ENCODE peak calls at places on chromosomes 16 and 17, in seven cellular contexts. D is NCI-H2171, N is M059J, M is HTR-8/SVneo, W is NCI-H1436, V is NCI-H460, O is hippocampal formation. B is an unnamed sample.

GRCh38 chr17:48554412-48555090 is 9.6 kb upstream of the HOXB2 start:
- DNase-seq in D (no peak), N (no peak), M (no peak), W (no peak), V (no peak), O (no peak), B (no peak)

GRCh38 chr16:4391635-4392381 is 20.2 kb downstream of the VASN start:
- DNase-seq in D (no peak), N (no peak), M (no peak), W (peak), V (no peak), O (no peak), B (no peak)

GRCh38 chr16:70252355-70252988 is 732 bp upstream of the EXOSC6 start:
- DNase-seq in D (no peak), N (no peak), M (no peak), W (no peak), V (peak), O (no peak), B (no peak)

GRCh38 chr16:17397499-17397891 is 73.3 kb downstream of the XYLT1 start:
- DNase-seq in D (peak), N (peak), M (no peak), W (peak), V (no peak), O (no peak), B (no peak)

GRCh38 chr16:8055761-8056160 is 534.5 kb downstream of the TMEM114 start:
- DNase-seq in D (no peak), N (no peak), M (no peak), W (no peak), V (no peak), O (no peak), B (no peak)

GRCh38 chr16:50152386-50152806 is 710 bp upstream of the TENT4B start:
- DNase-seq in D (no peak), N (peak), M (peak), W (no peak), V (no peak), O (no peak), B (peak)

GRCh38 chr17:75636381-75637142 is 3.3 kb downstream of the SMIM5 start:
- DNase-seq in D (no peak), N (no peak), M (no peak), W (no peak), V (no peak), O (no peak), B (no peak)

GRCh38 chr16:12546918-12547607 is 256.6 kb downstream of the CPPED1 start:
- DNase-seq in D (no peak), N (peak), M (no peak), W (no peak), V (no peak), O (no peak), B (no peak)

GRCh38 chr17:80844418-80844990 is 147.1 kb upstream of the CHMP6 start:
- DNase-seq in D (no peak), N (no peak), M (no peak), W (no peak), V (no peak), O (no peak), B (no peak)

GRCh38 chr16:24976971-24977672 is 38.0 kb downstream of the ARHGAP17 start:
- DNase-seq in D (no peak), N (no peak), M (no peak), W (no peak), V (no peak), O (no peak), B (no peak)

GRCh38 chr17:60601443-60602384 is 1.7 kb downstream of the PPM1D start:
- DNase-seq in D (peak), N (peak), M (peak), W (peak), V (peak), O (peak), B (peak)

GRCh38 chr16:58499615-58500328 is at the start of gene NDRG4:
- DNase-seq in D (peak), N (peak), M (peak), W (peak), V (peak), O (peak), B (peak)

GRCh38 chr17:39208893-39209292 is 8.8 kb downstream of the RPL19 start:
- DNase-seq in D (peak), N (no peak), M (no peak), W (no peak), V (no peak), O (no peak), B (no peak)

GRCh38 chr17:43330876-43331639 is 67.7 kb upstream of the ARL4D start:
- DNase-seq in D (no peak), N (no peak), M (peak), W (peak), V (no peak), O (no peak), B (no peak)

GRCh38 chr16:13997526-13997925 is 73.6 kb upstream of the MRTFB start:
- DNase-seq in D (no peak), N (no peak), M (no peak), W (no peak), V (no peak), O (no peak), B (no peak)

GRCh38 chr17:63024716-63025115 is 58.7 kb downstream of the TANC2 start:
- DNase-seq in D (no peak), N (peak), M (no peak), W (no peak), V (no peak), O (no peak), B (peak)

GRCh38 chr17:17018612-17019429 is 23.4 kb upstream of the MPRIP start:
- DNase-seq in D (no peak), N (no peak), M (no peak), W (no peak), V (no peak), O (no peak), B (no peak)

GRCh38 chr16:88721236-88721635 is 14.9 kb downstream of the CTU2 start:
- DNase-seq in D (no peak), N (no peak), M (no peak), W (no peak), V (no peak), O (no peak), B (no peak)

GRCh38 chr16:85654251-85655115 is 34.3 kb downstream of the GINS2 start:
- DNase-seq in D (no peak), N (no peak), M (no peak), W (no peak), V (no peak), O (no peak), B (no peak)

GRCh38 chr16:20673882-20674683 is 23.4 kb downstream of the ACSM1 start:
- DNase-seq in D (no peak), N (no peak), M (no peak), W (no peak), V (no peak), O (no peak), B (no peak)

GRCh38 chr17:2929881-2930533 is 133.4 kb downstream of the OR1D5 start:
- DNase-seq in D (no peak), N (peak), M (peak), W (no peak), V (peak), O (no peak), B (peak)

GRCh38 chr17:44898768-44899073 is 524 bp downstream of the EFTUD2 start:
- DNase-seq in D (no peak), N (peak), M (no peak), W (no peak), V (no peak), O (no peak), B (no peak)

GRCh38 chr17:77420804-77421634 is 280.2 kb downstream of the SEC14L1 start:
- DNase-seq in D (peak), N (peak), M (peak), W (peak), V (no peak), O (no peak), B (peak)

GRCh38 chr17:80263253-80264047 is 2.8 kb downstream of the RNF213 start:
- DNase-seq in D (peak), N (peak), M (no peak), W (peak), V (no peak), O (peak), B (peak)